ENCODE peak calls at places on chromosomes 2 and 18, in four cellular contexts. T is A549, A is K562, B is HepG2. E is an unnamed sample.

GRCh38 chr18:21101172-21101571 is 10.4 kb downstream of the ROCK1 start:
- DNase-seq in A (no peak), B (no peak), T (no peak), E (no peak)

GRCh38 chr2:195296490-195296889 is 360.5 kb upstream of the SLC39A10 start:
- DNase-seq in A (no peak), B (no peak), T (no peak), E (no peak)

GRCh38 chr18:77067315-77068061 is 65.1 kb downstream of the MBP start:
- DNase-seq in A (no peak), B (peak), T (peak), E (peak)

GRCh38 chr18:60534539-60534938 is 162.0 kb upstream of the MC4R start:
- DNase-seq in B (no peak), A (no peak), T (no peak), E (peak)

GRCh38 chr2:47015206-47015605 is 99.6 kb upstream of the MCFD2 start:
- DNase-seq in A (no peak), T (no peak), B (peak), E (no peak)

GRCh38 chr18:23106575-23106974 is 28.7 kb upstream of the CABLES1 start:
- DNase-seq in T (peak), A (no peak), B (peak), E (peak)

GRCh38 chr2:240604291-240604938 is 17.9 kb downstream of the CAPN10 start:
- DNase-seq in B (peak), T (peak), A (peak), E (peak)

GRCh38 chr2:237717366-237718276 is 81.0 kb upstream of the RBM44 start:
- DNase-seq in B (no peak), A (no peak), T (no peak), E (no peak)

GRCh38 chr2:88190808-88191721 is 20.9 kb downstream of the THNSL2 start:
- DNase-seq in B (peak), A (peak), T (peak), E (peak)

GRCh38 chr2:48424866-48425265 is 105.1 kb upstream of the STON1 start:
- DNase-seq in B (no peak), A (no peak), T (no peak), E (no peak)

GRCh38 chr2:181198188-181198864 is 217.9 kb downstream of the UBE2E3 start:
- DNase-seq in T (no peak), B (no peak), A (no peak), E (no peak)

GRCh38 chr2:236675051-236675450 is 105.4 kb downstream of the ACKR3 start:
- DNase-seq in T (no peak), A (no peak), B (no peak), E (peak)

GRCh38 chr2:162475661-162476060 is 131.7 kb downstream of the GCA start:
- DNase-seq in A (no peak), B (no peak), T (no peak), E (no peak)

GRCh38 chr2:171160119-171160629 is 519 bp downstream of the TLK1 start:
- DNase-seq in A (peak), B (peak), T (peak), E (peak)

GRCh38 chr2:234098675-234099195 is 48.2 kb downstream of the SPP2 start:
- DNase-seq in A (no peak), T (no peak), B (no peak), E (no peak)

GRCh38 chr2:214184461-214184860 is 226.4 kb upstream of the VWC2L start:
- DNase-seq in A (no peak), B (no peak), T (no peak), E (no peak)

GRCh38 chr18:42941860-42942259 is 173.6 kb downstream of the RIT2 start:
- DNase-seq in A (no peak), B (no peak), T (no peak), E (no peak)

GRCh38 chr2:111116843-111117665 is 3.7 kb upstream of the BCL2L11 start:
- DNase-seq in B (peak), A (peak), T (peak), E (peak)

GRCh38 chr18:61710082-61710620 is 182.7 kb downstream of the RNF152 start:
- DNase-seq in B (no peak), A (no peak), T (no peak), E (no peak)

GRCh38 chr18:3623769-3624545 is 174.0 kb downstream of the TGIF1 start:
- DNase-seq in T (peak), B (peak), A (peak), E (peak)

GRCh38 chr18:79955302-79956075 is 4.0 kb upstream of the SLC66A2 start:
- DNase-seq in A (no peak), B (no peak), T (no peak), E (no peak)

GRCh38 chr2:16638941-16639340 is 26.7 kb downstream of the CYRIA start:
- DNase-seq in A (no peak), B (no peak), T (no peak), E (no peak)

GRCh38 chr2:150046211-150046610 is 441.3 kb downstream of the RND3 start:
- DNase-seq in B (no peak), T (no peak), A (no peak), E (peak)

GRCh38 chr2:229815858-229816257 is 101.5 kb upstream of the DNER start:
- DNase-seq in B (no peak), T (peak), A (no peak), E (peak)

GRCh38 chr2:152694161-152694661 is 23.1 kb downstream of the PRPF40A start:
- DNase-seq in A (no peak), B (no peak), T (peak), E (peak)

GRCh38 chr2:10940607-10941006 is 28.9 kb downstream of the KCNF1 start:
- DNase-seq in A (no peak), T (no peak), B (no peak), E (no peak)

GRCh38 chr2:117967981-117968723 is 45.7 kb downstream of the CCDC93 start:
- DNase-seq in A (no peak), T (no peak), B (no peak), E (no peak)

GRCh38 chr2:63831176-63831575 is 10.5 kb upstream of the UGP2 start:
- DNase-seq in A (no peak), T (no peak), B (no peak), E (no peak)

GRCh38 chr18:76686737-76687231 is 135.6 kb upstream of the ZNF236 start:
- DNase-seq in B (peak), A (no peak), T (peak), E (peak)

GRCh38 chr18:3345885-3346284 is 84.0 kb downstream of the MYL12B start:
- DNase-seq in T (no peak), A (no peak), B (no peak), E (peak)

GRCh38 chr2:70785137-70785911 is 5.1 kb downstream of the FIGLA start:
- DNase-seq in B (peak), T (peak), A (peak), E (no peak)

GRCh38 chr2:129849559-129850160 is 129.8 kb upstream of the RAB6C start:
- DNase-seq in B (peak), T (peak), A (peak), E (peak)

GRCh38 chr2:146818122-146818521 is 1026.7 kb upstream of the ACVR2A start:
- DNase-seq in B (no peak), A (no peak), T (no peak), E (peak)

GRCh38 chr2:178482437-178482836 is 2.2 kb downstream of the PLEKHA3 start:
- DNase-seq in B (no peak), T (no peak), A (no peak), E (no peak)

GRCh38 chr18:50859793-50860192 is 19.1 kb upstream of the ME2 start:
- DNase-seq in A (no peak), B (no peak), T (no peak), E (no peak)

GRCh38 chr2:88038263-88039105 is 17.1 kb downstream of the KRCC1 start:
- DNase-seq in A (no peak), B (peak), T (peak), E (peak)

GRCh38 chr2:46362667-46363012 is 65.4 kb downstream of the EPAS1 start:
- DNase-seq in B (no peak), T (no peak), A (no peak), E (peak)

GRCh38 chr2:202780514-202781021 is 91.0 kb downstream of the ICA1L start:
- DNase-seq in B (no peak), T (no peak), A (no peak), E (peak)

GRCh38 chr2:223075301-223076270 is 23.6 kb downstream of the KCNE4 start:
- DNase-seq in A (no peak), T (no peak), B (no peak), E (peak)

GRCh38 chr18:61883547-61883946 is 9.3 kb downstream of the RNF152 start:
- DNase-seq in B (no peak), T (no peak), A (no peak), E (peak)

GRCh38 chr2:116317111-116317510 is 1497.4 kb upstream of the DDX18 start:
- DNase-seq in A (no peak), T (no peak), B (no peak), E (no peak)
- TF ChIP-seq MAZ in A (no peak), T (no peak), B (no peak), E (no peak)

GRCh38 chr2:28627722-28628480 is 123.7 kb upstream of the PPP1CB start:
- DNase-seq in T (no peak), A (no peak), B (no peak), E (peak)
- TF ChIP-seq MAZ in T (no peak), A (no peak), B (no peak), E (no peak)

DNA sequence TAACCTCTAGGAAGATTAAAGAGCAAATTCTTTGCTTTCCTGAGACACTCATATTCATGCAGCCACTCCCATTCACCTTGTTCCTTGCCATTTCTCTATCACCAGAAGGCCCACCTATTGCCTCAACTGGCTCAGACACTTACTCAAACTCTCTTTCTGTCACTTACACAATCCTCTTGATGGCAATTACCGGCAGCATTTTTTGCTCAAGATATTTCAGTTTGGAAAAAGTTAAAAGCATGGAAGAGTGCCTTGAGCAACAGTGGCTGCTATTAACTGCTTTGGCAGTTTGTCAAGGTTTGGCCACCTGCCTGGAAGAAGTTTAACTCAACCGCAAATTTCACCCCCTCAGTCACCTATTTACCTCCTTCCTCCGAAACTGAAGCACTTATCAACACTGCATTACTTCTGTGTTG is 1104.0 kb upstream of the PIK3C3 start:
- DNase-seq in T (no peak), B (no peak), A (no peak), E (peak)
- TF ChIP-seq MAZ in T (no peak), B (no peak), A (no peak), E (no peak)

DNA sequence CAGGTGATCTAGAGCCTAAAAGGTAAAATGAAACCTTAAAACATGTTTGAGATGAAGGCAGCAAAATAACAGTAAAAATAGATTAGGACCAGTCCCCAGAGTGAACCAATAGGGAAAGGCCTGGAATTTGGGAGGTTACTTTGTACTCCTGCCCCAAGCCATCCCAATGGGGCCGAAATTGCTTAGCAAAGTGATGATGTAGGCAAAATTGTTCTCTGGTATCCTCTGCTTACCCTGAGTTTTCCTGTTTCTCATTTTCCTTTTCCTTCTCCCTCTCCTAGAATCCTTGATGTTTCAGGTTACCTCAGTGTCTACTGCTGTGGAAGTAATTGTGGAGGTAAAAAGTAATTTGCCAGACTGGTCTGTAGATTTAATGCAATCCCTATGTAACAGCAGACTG is 92.9 kb downstream of the TRABD2A start:
- DNase-seq in A (no peak), T (no peak), B (no peak), E (no peak)
- TF ChIP-seq MAZ in A (no peak), T (no peak), B (no peak), E (no peak)

DNA sequence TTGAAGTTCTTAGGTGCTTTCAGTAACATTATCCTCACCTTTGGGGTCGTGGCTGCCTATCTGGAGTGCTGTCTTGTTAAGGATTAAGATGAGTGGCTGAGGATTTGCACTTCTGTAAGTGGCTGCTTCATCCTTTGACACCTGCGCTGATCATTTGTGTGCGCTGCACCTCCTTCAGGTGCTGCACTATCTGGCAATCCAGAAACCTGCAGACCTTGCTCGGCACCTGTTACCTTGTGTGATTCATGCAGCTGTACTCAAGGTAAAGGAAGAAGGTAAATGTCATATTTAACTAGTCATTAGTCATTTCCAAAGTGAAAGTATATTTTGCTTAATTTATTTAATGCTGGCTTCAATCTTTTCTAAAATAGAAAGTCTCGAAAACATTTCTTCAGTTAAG is 110.3 kb downstream of the RAB3GAP1 start:
- DNase-seq in B (no peak), A (no peak), T (no peak), E (no peak)
- TF ChIP-seq MAZ in B (no peak), A (no peak), T (no peak), E (no peak)

E was measured in IMR-90.